ENCODE peak calls at places on chromosomes 5 and 9, in four cellular contexts. Q is HCT116, V is H1, S is GM12878. Z is an unnamed sample.

GRCh38 chr5:18807256-18808193 is 1173.3 kb downstream of the TAF11L14 start:
- DNase-seq in Q (no peak), V (no peak), S (no peak), Z (no peak)

GRCh38 chr9:131773911-131774379 is 34.1 kb upstream of the RAPGEF1 start:
- DNase-seq in V (no peak), Q (no peak), S (no peak), Z (peak)

GRCh38 chr9:127979333-127980055 is 1.3 kb downstream of the EEIG1 start:
- DNase-seq in V (no peak), Q (no peak), S (no peak), Z (peak)

GRCh38 chr5:167631191-167631590 is 660.3 kb upstream of the WWC1 start:
- DNase-seq in Q (no peak), V (no peak), S (no peak), Z (no peak)

GRCh38 chr5:137761020-137761516 is 6.9 kb upstream of the HNRNPA0 start:
- DNase-seq in Q (no peak), V (no peak), S (no peak), Z (no peak)

GRCh38 chr5:122252319-122252718 is 59.7 kb upstream of the SNCAIP start:
- DNase-seq in S (no peak), V (no peak), Q (no peak), Z (no peak)

GRCh38 chr5:124894541-124894940 is 148.1 kb upstream of the ZNF608 start:
- DNase-seq in V (no peak), Q (no peak), S (no peak), Z (peak)

GRCh38 chr5:123371575-123372179 is 51.5 kb downstream of the CEP120 start:
- DNase-seq in S (no peak), V (peak), Q (no peak), Z (peak)

GRCh38 chr9:36293918-36294317 is 35.7 kb upstream of the GNE start:
- DNase-seq in V (no peak), Q (no peak), S (no peak), Z (no peak)

GRCh38 chr5:76402251-76402879 is 720 bp upstream of the IQGAP2 start:
- DNase-seq in S (peak), V (no peak), Q (no peak), Z (no peak)

GRCh38 chr9:110099236-110099741 is 108.7 kb downstream of the C9orf152 start:
- DNase-seq in Q (no peak), S (no peak), V (no peak), Z (no peak)

GRCh38 chr9:81682797-81683196 is 6.5 kb downstream of the TLE1 start:
- DNase-seq in Q (no peak), S (no peak), V (no peak), Z (no peak)

GRCh38 chr5:131423056-131423455 is 159.2 kb downstream of the CDC42SE2 start:
- DNase-seq in V (no peak), Q (no peak), S (no peak), Z (no peak)

GRCh38 chr9:38360880-38361836 is 31.3 kb upstream of the ALDH1B1 start:
- DNase-seq in Q (no peak), S (no peak), V (no peak), Z (no peak)

GRCh38 chr5:18048449-18048848 is 414.2 kb downstream of the TAF11L14 start:
- DNase-seq in V (no peak), Q (no peak), S (no peak), Z (peak)

GRCh38 chr9:36187414-36187813 is 3.3 kb upstream of the CLTA start:
- DNase-seq in S (peak), V (no peak), Q (no peak), Z (no peak)

GRCh38 chr9:127524373-127524772 is 73.1 kb downstream of the LRSAM1 start:
- DNase-seq in S (no peak), V (no peak), Q (no peak), Z (no peak)

GRCh38 chr9:95007470-95007869 is 281.0 kb downstream of the AOPEP start:
- DNase-seq in S (no peak), V (no peak), Q (no peak), Z (no peak)

GRCh38 chr5:173668910-173669309 is 52.5 kb upstream of the BOD1 start:
- DNase-seq in V (no peak), S (no peak), Q (no peak), Z (no peak)

GRCh38 chr5:53257806-53258373 is 148.3 kb upstream of the MOCS2 start:
- DNase-seq in Q (no peak), S (no peak), V (no peak), Z (no peak)

GRCh38 chr5:133977858-133978257 is 9.4 kb upstream of the C5orf15 start:
- DNase-seq in V (no peak), Q (no peak), S (no peak), Z (no peak)

GRCh38 chr9:35616681-35617459 is 1.3 kb downstream of the CD72 start:
- DNase-seq in Q (no peak), S (no peak), V (no peak), Z (peak)

GRCh38 chr9:130616451-130616850 is 37.1 kb downstream of the FUBP3 start:
- DNase-seq in Q (no peak), S (no peak), V (no peak), Z (no peak)

GRCh38 chr9:25917593-25918426 is 239.6 kb upstream of the TUSC1 start:
- DNase-seq in V (no peak), Q (no peak), S (no peak), Z (no peak)

GRCh38 chr5:59351076-59351794 is 542.3 kb downstream of the PDE4D start:
- DNase-seq in Q (no peak), V (no peak), S (no peak), Z (no peak)

DNA sequence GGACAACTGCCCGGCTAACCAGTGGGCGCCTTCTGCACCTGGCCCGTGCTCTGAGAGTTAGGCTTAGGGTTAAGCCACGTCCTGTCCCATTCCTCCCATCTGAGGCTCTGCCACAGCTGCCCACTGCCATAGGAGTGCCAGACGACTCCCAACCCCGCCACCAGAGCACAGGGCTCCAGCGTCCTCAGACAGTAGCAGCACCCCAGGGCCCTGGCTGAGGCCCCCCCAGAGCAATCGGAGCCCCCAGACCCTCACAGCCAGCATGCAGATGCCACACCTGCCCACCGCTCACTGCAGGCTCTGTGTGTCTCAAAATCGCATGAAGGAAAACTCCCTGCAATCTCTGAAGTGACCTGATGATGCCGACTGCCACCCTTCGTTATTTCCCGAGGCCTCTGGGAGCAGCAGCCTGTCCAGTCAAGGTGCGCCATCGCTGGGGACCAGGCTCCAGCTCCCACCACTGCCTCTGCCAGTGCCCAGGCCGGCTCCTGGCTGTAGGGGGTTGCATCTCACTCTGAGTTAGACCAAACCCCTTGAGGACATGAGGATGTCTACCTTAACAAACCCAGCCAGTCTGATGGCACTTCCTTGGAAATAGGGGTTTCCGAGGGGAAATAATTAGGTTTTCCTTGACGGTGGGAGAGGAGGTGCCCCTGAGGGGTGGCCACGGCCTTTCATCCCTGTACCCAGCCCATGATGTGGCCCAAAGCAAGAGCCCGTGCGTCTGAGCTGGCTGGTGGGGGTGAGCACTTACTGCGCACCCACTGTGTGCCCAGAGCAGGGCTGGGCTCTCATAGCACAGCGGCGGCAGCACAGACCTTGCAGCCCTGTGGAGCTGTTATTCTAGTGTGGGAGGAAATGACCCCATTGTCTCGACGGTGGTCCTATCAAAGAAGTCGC is 58.0 kb upstream of the RNF130 start:
- DNase-seq in S (no peak), Q (no peak), V (no peak), Z (no peak)
- TF ChIP-seq JUND in S (no peak), Q (no peak), V (no peak), Z (no peak)

DNA sequence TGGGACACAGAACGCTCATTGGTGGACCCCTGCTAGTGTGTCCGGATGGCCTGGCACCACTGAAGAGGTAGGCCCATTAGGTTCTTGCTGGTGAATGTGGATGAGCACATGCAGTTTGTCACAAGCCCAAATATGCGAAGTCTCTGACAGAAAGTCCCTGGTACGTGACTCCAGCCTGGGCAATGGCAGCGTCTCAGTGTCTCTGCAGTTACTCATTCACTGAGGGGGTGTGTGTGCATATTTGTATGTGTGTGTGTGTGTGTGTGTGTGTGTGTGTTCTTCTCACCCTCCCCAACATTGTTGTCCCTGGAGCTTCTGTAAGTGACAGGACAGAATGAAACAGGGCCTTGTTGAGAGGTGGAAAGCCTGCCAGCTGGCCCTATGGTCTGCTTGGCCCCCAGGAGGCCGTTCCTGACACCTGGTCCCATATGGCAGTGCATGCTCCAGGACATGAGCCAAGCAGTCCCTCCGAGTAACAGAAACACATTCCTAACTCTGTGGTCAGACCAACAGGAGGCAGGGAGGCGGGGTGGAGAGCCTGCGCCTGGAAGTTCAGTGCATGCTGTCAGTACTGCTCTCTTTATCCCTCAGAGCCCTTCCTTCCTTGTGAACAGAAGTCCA is 169.9 kb downstream of the SLC28A3 start:
- DNase-seq in S (no peak), V (no peak), Q (peak), Z (peak)
- TF ChIP-seq JUND in S (no peak), V (no peak), Q (peak), Z (no peak)

DNA sequence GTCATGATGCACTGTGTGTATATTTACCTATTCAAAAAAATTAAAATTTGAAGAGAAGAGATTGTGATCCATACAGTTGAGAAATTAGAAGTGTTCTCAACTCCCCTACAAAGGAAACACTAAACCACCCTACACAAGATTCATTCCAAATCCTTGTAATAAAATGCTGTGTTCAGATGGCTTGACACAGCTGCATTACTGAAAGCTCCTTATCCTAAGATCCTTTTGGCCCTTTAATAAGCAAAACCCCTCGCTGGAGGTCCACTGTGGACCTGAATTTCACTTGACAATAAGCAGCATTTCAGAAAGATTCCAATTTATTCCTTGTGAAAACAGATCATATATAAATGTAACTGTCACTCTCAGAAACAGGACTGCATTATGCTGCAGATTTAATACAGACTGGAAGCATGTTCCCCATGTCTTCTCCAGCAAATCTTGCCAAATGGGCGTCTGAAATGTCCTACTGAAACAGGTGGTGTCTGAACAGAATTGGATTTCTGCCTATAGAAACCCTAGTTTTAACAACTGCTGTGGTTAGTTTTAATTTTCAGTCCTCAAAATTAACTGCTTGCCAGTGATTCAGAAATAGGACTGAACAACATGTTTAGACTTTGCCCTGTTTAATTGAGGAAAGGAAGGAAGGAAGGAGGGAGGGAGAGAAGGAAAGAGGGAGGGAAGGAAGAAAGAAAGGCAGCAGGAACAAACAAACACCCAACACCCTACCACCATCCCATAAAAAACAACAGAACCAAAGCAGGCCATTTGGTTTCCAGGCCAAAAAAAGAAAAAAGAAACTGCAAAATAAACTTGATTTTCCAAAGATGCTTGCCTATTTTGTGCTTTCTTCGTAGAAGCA is 179.6 kb downstream of the MLLT3 start:
- DNase-seq in S (no peak), Q (no peak), V (no peak), Z (no peak)
- TF ChIP-seq JUND in S (no peak), Q (no peak), V (no peak), Z (no peak)

GRCh38 chr5:158953929-158954534 is 145.7 kb downstream of the EBF1 start:
- DNase-seq in V (no peak), S (peak), Q (no peak), Z (no peak)

GRCh38 chr5:158951461-158951860 is 148.3 kb downstream of the EBF1 start:
- DNase-seq in V (no peak), Q (no peak), S (no peak), Z (no peak)

GRCh38 chr5:158955636-158956035 is 144.1 kb downstream of the EBF1 start:
- DNase-seq in Q (no peak), S (no peak), V (no peak), Z (no peak)

GRCh38 chr5:158951951-158952545 is 147.7 kb downstream of the EBF1 start:
- DNase-seq in S (no peak), Q (no peak), V (peak), Z (no peak)

GRCh38 chr5:158952951-158953350 is 146.8 kb downstream of the EBF1 start:
- DNase-seq in V (no peak), Q (no peak), S (no peak), Z (no peak)
- TF ChIP-seq JUND in V (no peak), Q (no peak), S (no peak), Z (no peak)

GRCh38 chr5:9852686-9853085 is 222.5 kb upstream of the TAS2R1 start:
- DNase-seq in Q (no peak), S (no peak), V (no peak), Z (no peak)

GRCh38 chr5:9850456-9850855 is 220.3 kb upstream of the TAS2R1 start:
- DNase-seq in V (no peak), Q (no peak), S (no peak), Z (no peak)

GRCh38 chr5:9853309-9853708 is 223.2 kb upstream of the TAS2R1 start:
- DNase-seq in V (no peak), S (no peak), Q (no peak), Z (no peak)

GRCh38 chr5:9847631-9848030 is 217.5 kb upstream of the TAS2R1 start:
- DNase-seq in V (no peak), Q (no peak), S (no peak), Z (no peak)

GRCh38 chr5:9851458-9851857 is 221.3 kb upstream of the TAS2R1 start:
- DNase-seq in V (no peak), S (no peak), Q (no peak), Z (no peak)
- TF ChIP-seq JUND in V (no peak), S (no peak), Q (no peak), Z (no peak)

Z was measured in T47D.